ENCODE peak calls at places on chromosomes 7 and 10, in five cellular contexts. Q is astrocyte of the cerebellum; U is CD8-positive, alpha-beta T cell; V is epithelial cell of esophagus; O is BJ. F is an unnamed sample.
A peak's percentile ranks its signal among the peaks of the same experiment; 100 is the strongest.

GRCh38 chr10:78756604-78757442 is 311.9 kb upstream of the ZMIZ1 start:
- DNase-seq in Q (peak; percentile 84), U (no peak), V (peak; percentile 97), O (peak; percentile 92), F (peak; percentile 90)

GRCh38 chr10:125296598-125296997 is 136.2 kb upstream of the CTBP2 start:
- DNase-seq in V (peak; percentile 38), O (no peak), U (no peak), Q (no peak), F (no peak)

GRCh38 chr10:29279779-29280535 is 8.9 kb upstream of the LYZL1 start:
- DNase-seq in V (no peak), Q (no peak), O (no peak), U (no peak), F (no peak)

GRCh38 chr10:63711361-63711760 is 190.2 kb downstream of the REEP3 start:
- DNase-seq in O (no peak), U (no peak), Q (peak; percentile 36), V (peak; percentile 48), F (no peak)

GRCh38 chr7:3559178-3559765 is 258.2 kb downstream of the SDK1 start:
- DNase-seq in V (peak; percentile 99), U (no peak), Q (peak; percentile 91), O (no peak), F (peak; percentile 24)

GRCh38 chr7:50213622-50214017 is 90.9 kb upstream of the IKZF1 start:
- DNase-seq in Q (no peak), O (no peak), V (no peak), U (no peak), F (no peak)

GRCh38 chr7:52320610-52321009 is 714.8 kb upstream of the POM121L12 start:
- DNase-seq in V (no peak), U (no peak), O (no peak), Q (no peak), F (no peak)

GRCh38 chr7:133815677-133816210 is 311.4 kb upstream of the LRGUK start:
- DNase-seq in V (no peak), Q (no peak), O (no peak), U (no peak), F (no peak)

GRCh38 chr10:38094923-38095574 is 912 bp downstream of the ZNF37A start:
- DNase-seq in O (no peak), Q (no peak), U (no peak), V (no peak), F (no peak)

GRCh38 chr7:64992971-64993370 is 2.1 kb upstream of the ZNF117 start:
- DNase-seq in V (peak; percentile 28), O (no peak), Q (no peak), U (no peak), F (no peak)

GRCh38 chr10:108783897-108784296 is 1139.4 kb downstream of the XPNPEP1 start:
- DNase-seq in Q (peak; percentile 22), V (peak; percentile 52), O (no peak), U (no peak), F (no peak)

GRCh38 chr7:74449809-74450397 is 3.8 kb upstream of the GTF2IRD1 start:
- DNase-seq in V (peak; percentile 57), U (peak; percentile 80), Q (peak; percentile 22), O (no peak), F (no peak)

GRCh38 chr10:102411341-102412255 is 7.0 kb downstream of the PSD start:
- DNase-seq in O (no peak), Q (no peak), V (no peak), U (no peak), F (no peak)

GRCh38 chr10:116765549-116766162 is 23.3 kb upstream of the HSPA12A start:
- DNase-seq in O (no peak), V (peak; percentile 30), U (no peak), Q (no peak), F (no peak)

GRCh38 chr10:70478191-70479160 is at the start of gene PALD1:
- DNase-seq in V (no peak), O (no peak), U (no peak), Q (peak; percentile 12), F (no peak)

GRCh38 chr10:69845574-69846251 is 44.0 kb downstream of the COL13A1 start:
- DNase-seq in V (peak; percentile 17), U (no peak), Q (no peak), O (no peak), F (no peak)

GRCh38 chr10:103616705-103617361 is 123.3 kb downstream of the NEURL1 start:
- DNase-seq in U (no peak), Q (no peak), V (no peak), O (peak; percentile 86), F (peak; percentile 57)

GRCh38 chr10:124349231-124349992 is 69.3 kb downstream of the OAT start:
- DNase-seq in O (no peak), U (no peak), Q (no peak), V (no peak), F (no peak)

GRCh38 chr7:143900230-143900766 is 1.7 kb downstream of the TCAF1 start:
- DNase-seq in Q (no peak), O (no peak), V (peak; percentile 61), U (no peak), F (no peak)

GRCh38 chr7:137964824-137965545 is 36.9 kb downstream of the CREB3L2 start:
- DNase-seq in U (no peak), V (no peak), O (no peak), Q (no peak), F (no peak)

GRCh38 chr7:3897430-3898385 is 596.7 kb downstream of the SDK1 start:
- DNase-seq in Q (peak; percentile 50), O (no peak), U (peak; percentile 65), V (peak; percentile 64), F (no peak)

GRCh38 chr10:48237856-48238250 is 36.6 kb downstream of the FRMPD2 start:
- DNase-seq in Q (no peak), O (no peak), V (no peak), U (no peak), F (no peak)

GRCh38 chr10:118569882-118570252 is 25.6 kb downstream of the PRLHR start:
- DNase-seq in O (no peak), Q (no peak), V (no peak), U (no peak), F (no peak)

GRCh38 chr10:130751106-130751840 is 560.2 kb downstream of the TCERG1L start:
- DNase-seq in Q (no peak), V (no peak), O (no peak), U (no peak), F (no peak)

GRCh38 chr10:14386202-14386593 is 55.5 kb upstream of the FRMD4A start:
- DNase-seq in U (no peak), V (peak; percentile 89), Q (peak; percentile 37), O (peak; percentile 81), F (peak; percentile 65)

GRCh38 chr7:98394377-98394836 is 6.5 kb downstream of the BAIAP2L1 start:
- DNase-seq in Q (peak; percentile 83), O (peak; percentile 81), U (no peak), V (peak; percentile 62), F (peak; percentile 84)

GRCh38 chr7:40599836-40600235 is 465.0 kb downstream of the SUGCT start:
- DNase-seq in V (no peak), U (no peak), Q (no peak), O (no peak), F (no peak)

GRCh38 chr7:23893942-23894890 is 184.2 kb downstream of the STK31 start:
- DNase-seq in O (no peak), Q (no peak), V (no peak), U (no peak), F (no peak)

GRCh38 chr7:66015440-66016130 is 33.6 kb upstream of the GUSB start:
- DNase-seq in U (no peak), O (no peak), V (no peak), Q (no peak), F (no peak)

GRCh38 chr7:103065666-103066065 is 8.9 kb downstream of the FBXL13 start:
- DNase-seq in V (peak; percentile 40), U (peak; percentile 52), O (no peak), Q (no peak), F (no peak)

GRCh38 chr7:51732951-51733350 is 416.3 kb upstream of the COBL start:
- DNase-seq in U (no peak), O (no peak), V (no peak), Q (peak; percentile 3), F (no peak)

GRCh38 chr7:140674356-140674800 is 1.6 kb downstream of the ADCK2 start:
- DNase-seq in U (no peak), V (no peak), Q (no peak), O (no peak), F (no peak)
- H3K4me3 ChIP-seq in U (no peak overlapping the region), V (peak overlapping the region; percentile 61), Q (no peak overlapping the region), O (no peak overlapping the region), F (no peak overlapping the region)

DNA sequence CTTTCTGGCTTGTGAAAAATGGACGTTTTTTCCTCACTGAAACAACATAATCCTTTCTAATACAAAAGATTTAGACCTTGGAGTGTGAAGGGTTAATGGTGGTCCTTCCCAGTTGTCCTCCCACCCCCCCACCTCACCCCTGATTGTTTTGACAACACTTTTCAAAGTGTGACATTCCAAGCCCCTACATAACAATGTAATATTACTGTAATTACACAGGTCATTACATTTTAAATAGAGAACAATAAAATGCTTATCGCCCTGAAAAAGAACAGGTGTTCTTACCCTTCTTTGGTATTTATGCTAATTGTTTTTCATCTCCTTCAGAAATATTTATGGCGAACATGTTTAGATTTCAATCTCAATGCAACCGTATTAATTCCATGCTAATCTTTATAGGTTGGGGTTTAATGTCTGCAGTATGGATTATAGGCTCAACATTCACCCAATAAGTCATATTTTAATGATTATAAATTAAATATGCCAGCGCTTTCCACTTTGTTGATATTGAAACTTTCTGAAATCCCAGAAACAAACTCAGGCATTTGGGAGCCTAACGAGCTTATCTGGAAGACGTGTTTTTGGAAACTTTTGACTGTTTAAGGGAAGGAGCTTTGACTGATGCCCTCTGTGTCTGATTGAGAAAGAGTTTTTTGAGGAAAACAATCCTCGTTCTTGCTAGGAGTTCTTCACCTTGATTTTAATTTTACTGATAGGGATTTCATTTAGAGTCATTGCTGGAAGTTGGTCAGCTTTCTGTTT is 5.1 kb downstream of the TCF7L2 start:
- DNase-seq in Q (no peak), V (no peak), O (no peak), U (no peak), F (no peak)
- H3K4me3 ChIP-seq in Q (peak overlapping the region; percentile 24), V (peak overlapping the region; percentile 6), O (peak overlapping the region; percentile 21), U (no peak overlapping the region), F (peak overlapping the region; percentile 36)

GRCh38 chr7:128265906-128266300 is 24.8 kb downstream of the LEP start:
- DNase-seq in Q (no peak), O (no peak), U (no peak), V (no peak), F (no peak)

GRCh38 chr7:128266529-128266890 is 25.4 kb downstream of the LEP start:
- DNase-seq in V (no peak), U (no peak), O (no peak), Q (no peak), F (no peak)

GRCh38 chr7:128265156-128265905 is 24.3 kb downstream of the LEP start:
- DNase-seq in U (no peak), Q (no peak), O (no peak), V (no peak), F (no peak)

GRCh38 chr7:128268233-128268632 is 27.2 kb downstream of the LEP start:
- DNase-seq in V (no peak), U (no peak), Q (no peak), O (no peak), F (no peak)

GRCh38 chr7:128266891-128267839 is 26.1 kb downstream of the LEP start:
- DNase-seq in V (peak; percentile 87), O (peak; percentile 17), U (no peak), Q (peak; percentile 13), F (peak; percentile 19)
- H3K4me3 ChIP-seq in V (peak overlapping the region; percentile 23), O (peak overlapping the region; percentile 14), U (no peak overlapping the region), Q (peak overlapping the region; percentile 17), F (peak overlapping the region; percentile 35)

DNA sequence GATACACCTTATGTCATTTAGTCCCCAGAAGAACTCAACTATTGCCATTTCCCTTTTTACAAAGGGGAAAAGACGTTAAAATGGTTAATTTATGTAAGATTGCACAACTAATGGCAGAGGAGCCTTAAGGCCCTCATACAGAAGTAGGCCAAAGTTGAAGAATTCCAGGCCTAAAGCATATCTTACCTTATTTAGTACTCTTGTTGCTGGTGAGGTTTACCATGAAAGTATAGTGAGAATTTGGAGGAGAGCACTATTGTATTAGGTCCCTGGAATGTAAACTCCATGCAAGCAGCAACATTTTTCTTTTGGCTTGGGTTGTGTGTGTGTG is 727 bp upstream of the CRPPA start:
- DNase-seq in U (no peak), V (no peak), O (no peak), Q (no peak), F (no peak)
- H3K4me3 ChIP-seq in U (no peak overlapping the region), V (no peak overlapping the region), O (no peak overlapping the region), Q (no peak overlapping the region), F (no peak overlapping the region)